ENCODE peak calls at places on chromosomes 12 and 14, in six cellular contexts. G is fibroblast of the aortic adventitia; U is fibroblast of lung; Z is ovary; X is naive thymus-derived CD4-positive, alpha-beta T cell; S is CD8-positive, alpha-beta T cell. K is an unnamed sample.

GRCh38 chr14:31025335-31026075 is at the start of gene AP4S1:
- DNase-seq in G (no peak), U (no peak), Z (peak; percentile 70), X (peak; percentile 49), S (peak; percentile 31), K (peak; percentile 5)

GRCh38 chr12:114064497-114064896 is 98.4 kb upstream of the RBM19 start:
- DNase-seq in G (no peak), U (no peak), Z (no peak), X (no peak), S (no peak), K (no peak)

GRCh38 chr14:71089974-71090373 is 182.7 kb downstream of the PCNX1 start:
- DNase-seq in G (peak; percentile 59), U (peak; percentile 51), Z (no peak), X (no peak), S (no peak), K (peak; percentile 40)

GRCh38 chr14:75832621-75833297 is 149.0 kb downstream of the TGFB3 start:
- DNase-seq in G (peak; percentile 61), U (peak; percentile 91), Z (no peak), X (no peak), S (no peak), K (no peak)

GRCh38 chr14:52052289-52052943 is 16.4 kb downstream of the NID2 start:
- DNase-seq in G (peak; percentile 96), U (peak; percentile 86), Z (no peak), X (no peak), S (no peak), K (peak; percentile 95)

GRCh38 chr12:43238281-43238680 is 313.7 kb downstream of the ADAMTS20 start:
- DNase-seq in G (peak; percentile 19), U (peak; percentile 57), Z (no peak), X (no peak), S (no peak), K (no peak)

GRCh38 chr14:26863736-26864135 is 265.9 kb upstream of the NOVA1 start:
- DNase-seq in G (peak; percentile 48), U (peak; percentile 68), Z (no peak), X (no peak), S (no peak), K (no peak)

GRCh38 chr12:51524386-51524901 is 66.6 kb upstream of the SCN8A start:
- DNase-seq in G (no peak), U (peak; percentile 8), Z (no peak), X (no peak), S (no peak), K (no peak)

GRCh38 chr14:39469094-39469710 is 37.0 kb upstream of the FBXO33 start:
- DNase-seq in G (peak; percentile 8), U (no peak), Z (no peak), X (peak; percentile 16), S (no peak), K (no peak)

GRCh38 chr12:126784328-126784921 is 1482.5 kb upstream of the TMEM132C start:
- DNase-seq in G (peak; percentile 52), U (peak; percentile 30), Z (no peak), X (no peak), S (no peak), K (peak; percentile 24)

GRCh38 chr12:72747460-72747859 is 475.3 kb downstream of the TRHDE start:
- DNase-seq in G (no peak), U (no peak), Z (no peak), X (no peak), S (no peak), K (no peak)

GRCh38 chr14:64507376-64508156 is 3.0 kb downstream of the ZBTB1 start:
- DNase-seq in G (no peak), U (peak; percentile 44), Z (no peak), X (no peak), S (no peak), K (no peak)